ENCODE peak calls at places on chromosomes 11 and 22, in seven cellular contexts. W is H1, J is mesendoderm, X is H9, S is mesenchymal stem cell, M is trophoblast cell, K is IMR-90. R is an unnamed sample.

GRCh38 chr22:46584081-46584903 is 35.9 kb upstream of the GRAMD4 start:
- DNase-seq in W (no peak), J (peak; percentile 40), X (peak; percentile 35), S (peak; percentile 29), M (no peak), K (peak; percentile 48), R (no peak)

GRCh38 chr11:130389315-130389935 is 39.0 kb downstream of the ADAMTS8 start:
- DNase-seq in W (no peak), J (no peak), X (no peak), S (no peak), M (no peak), K (no peak), R (no peak)

GRCh38 chr22:37012262-37012904 is 6.9 kb downstream of the TST start:
- DNase-seq in W (no peak), J (no peak), X (no peak), S (no peak), M (no peak), K (no peak), R (no peak)

GRCh38 chr22:22593964-22594656 is 35.0 kb upstream of the PRAME start:
- DNase-seq in W (no peak), J (peak; percentile 72), X (peak; percentile 63), S (peak; percentile 19), M (peak; percentile 39), K (peak; percentile 53), R (peak; percentile 29)

GRCh38 chr11:109680127-109680526 is 258.1 kb downstream of the C11orf87 start:
- DNase-seq in W (no peak), J (no peak), X (no peak), S (peak; percentile 14), M (no peak), K (peak; percentile 18), R (no peak)

GRCh38 chr22:21631025-21631424 is 1.2 kb upstream of the YDJC start:
- DNase-seq in W (no peak), J (no peak), X (no peak), S (no peak), M (no peak), K (no peak), R (no peak)

GRCh38 chr11:71247551-71248250 is 4.7 kb downstream of the SHANK2 start:
- DNase-seq in W (no peak), J (peak; percentile 82), X (peak; percentile 74), S (peak; percentile 26), M (no peak), K (no peak), R (no peak)

GRCh38 chr11:100673063-100673462 is 14.0 kb upstream of the ARHGAP42 start:
- DNase-seq in W (no peak), J (no peak), X (no peak), S (peak; percentile 66), M (no peak), K (peak; percentile 81), R (no peak)

GRCh38 chr11:120952503-120953229 is 71.2 kb upstream of the TBCEL start:
- DNase-seq in W (peak; percentile 60), J (peak; percentile 96), X (peak; percentile 90), S (peak; percentile 82), M (peak; percentile 45), K (peak; percentile 64), R (peak; percentile 91)

GRCh38 chr11:35218956-35219355 is 80.0 kb downstream of the CD44 start:
- DNase-seq in W (no peak), J (no peak), X (no peak), S (no peak), M (no peak), K (peak; percentile 87), R (no peak)

GRCh38 chr11:76666408-76666807 is 4.1 kb downstream of the LRRC32 start:
- DNase-seq in W (no peak), J (no peak), X (peak; percentile 46), S (peak; percentile 72), M (peak; percentile 81), K (peak; percentile 46), R (no peak)

GRCh38 chr11:6258571-6258998 is 1.1 kb upstream of the CCKBR start:
- DNase-seq in W (no peak), J (peak; percentile 77), X (peak; percentile 39), S (peak; percentile 13), M (no peak), K (no peak), R (peak; percentile 29)

GRCh38 chr22:17912942-17913704 is 111.2 kb downstream of the MICAL3 start:
- DNase-seq in W (no peak), J (no peak), X (no peak), S (no peak), M (peak; percentile 60), K (no peak), R (no peak)

GRCh38 chr22:42688914-42689275 is 31.8 kb downstream of the A4GALT start:
- DNase-seq in W (no peak), J (peak; percentile 80), X (no peak), S (no peak), M (no peak), K (no peak), R (no peak)

GRCh38 chr22:22605074-22605404 is 39.4 kb upstream of the GGTLC2 start:
- DNase-seq in W (no peak), J (no peak), X (no peak), S (no peak), M (no peak), K (no peak), R (no peak)

GRCh38 chr11:116073854-116074837 is 569.9 kb upstream of the CADM1 start:
- DNase-seq in W (no peak), J (peak; percentile 87), X (no peak), S (peak; percentile 36), M (no peak), K (no peak), R (peak; percentile 76)

GRCh38 chr22:46730568-46731245 is 7.3 kb downstream of the CERK start:
- DNase-seq in W (no peak), J (no peak), X (no peak), S (peak; percentile 82), M (no peak), K (no peak), R (no peak)

GRCh38 chr11:72038491-72038890 is 39.8 kb downstream of the IL18BP start:
- DNase-seq in W (no peak), J (no peak), X (no peak), S (peak; percentile 12), M (no peak), K (peak; percentile 72), R (no peak)

GRCh38 chr11:100777736-100778135 is 90.6 kb downstream of the ARHGAP42 start:
- DNase-seq in W (no peak), J (no peak), X (no peak), S (no peak), M (no peak), K (no peak), R (no peak)

GRCh38 chr22:29040385-29041275 is 21.0 kb downstream of the C22orf31 start:
- DNase-seq in W (no peak), J (peak; percentile 79), X (peak; percentile 62), S (peak; percentile 89), M (peak; percentile 62), K (peak; percentile 93), R (peak; percentile 62)

GRCh38 chr22:36678477-36678876 is 25.1 kb downstream of the CACNG2 start:
- DNase-seq in W (no peak), J (no peak), X (no peak), S (no peak), M (no peak), K (no peak), R (no peak)

GRCh38 chr11:70545626-70545945 is 147.3 kb downstream of the CTTN start:
- DNase-seq in W (no peak), J (no peak), X (no peak), S (no peak), M (no peak), K (no peak), R (no peak)

GRCh38 chr11:57667065-57667714 is 724 bp upstream of the ZDHHC5 start:
- DNase-seq in W (peak; percentile 96), J (peak; percentile 99), X (peak; percentile 98), S (peak; percentile 99), M (peak; percentile 96), K (peak; percentile 99), R (peak; percentile 98)

GRCh38 chr22:41587347-41587723 is 2.3 kb downstream of the PMM1 start:
- DNase-seq in W (no peak), J (no peak), X (no peak), S (no peak), M (no peak), K (no peak), R (no peak)
- H3K4ac ChIP-seq in W (no peak overlapping the region), J (no peak overlapping the region), X (no peak overlapping the region), S (no peak overlapping the region), M (no peak overlapping the region), K (no peak overlapping the region), R (no peak overlapping the region)

GRCh38 chr11:33168605-33169240 is 7.4 kb upstream of the CSTF3 start:
- DNase-seq in W (no peak), J (no peak), X (no peak), S (peak; percentile 84), M (no peak), K (peak; percentile 77), R (no peak)
- H3K4me2 ChIP-seq in W (no peak overlapping the region), J (no peak overlapping the region), X (no peak overlapping the region), S (no peak overlapping the region), M (no peak overlapping the region), K (no peak overlapping the region), R (no peak overlapping the region)

GRCh38 chr11:82869657-82870056 is 30.6 kb downstream of the PRCP start:
- DNase-seq in W (no peak), J (no peak), X (no peak), S (peak; percentile 17), M (no peak), K (no peak), R (no peak)
- H2BK120ac ChIP-seq in W (no peak overlapping the region), J (no peak overlapping the region), X (no peak overlapping the region), S (no peak overlapping the region), M (no peak overlapping the region), K (no peak overlapping the region), R (no peak overlapping the region)

DNA sequence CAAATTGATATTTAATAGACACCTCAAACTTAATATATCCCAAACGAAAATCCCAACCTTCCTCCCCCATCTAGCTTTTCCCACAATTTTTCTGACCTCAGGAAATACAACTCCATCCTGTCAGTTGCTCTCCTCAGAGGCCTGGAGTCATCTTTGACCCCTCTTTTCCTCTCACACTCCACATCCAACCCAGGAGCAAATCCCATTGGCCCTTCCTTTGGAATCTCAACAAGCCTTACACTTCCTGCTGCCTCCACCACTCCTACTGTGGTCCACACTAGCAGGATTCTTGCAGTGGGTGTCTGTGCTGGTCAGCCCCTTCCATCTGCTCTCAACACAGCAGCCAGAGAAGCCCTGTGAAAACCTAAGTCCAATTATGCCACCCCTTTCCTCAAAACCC is 39.3 kb upstream of the RFPL3 start:
- DNase-seq in W (no peak), J (no peak), X (no peak), S (no peak), M (no peak), K (no peak), R (no peak)
- H3K4ac ChIP-seq in W (no peak overlapping the region), J (no peak overlapping the region), X (no peak overlapping the region), S (no peak overlapping the region), M (no peak overlapping the region), K (no peak overlapping the region), R (no peak overlapping the region)

DNA sequence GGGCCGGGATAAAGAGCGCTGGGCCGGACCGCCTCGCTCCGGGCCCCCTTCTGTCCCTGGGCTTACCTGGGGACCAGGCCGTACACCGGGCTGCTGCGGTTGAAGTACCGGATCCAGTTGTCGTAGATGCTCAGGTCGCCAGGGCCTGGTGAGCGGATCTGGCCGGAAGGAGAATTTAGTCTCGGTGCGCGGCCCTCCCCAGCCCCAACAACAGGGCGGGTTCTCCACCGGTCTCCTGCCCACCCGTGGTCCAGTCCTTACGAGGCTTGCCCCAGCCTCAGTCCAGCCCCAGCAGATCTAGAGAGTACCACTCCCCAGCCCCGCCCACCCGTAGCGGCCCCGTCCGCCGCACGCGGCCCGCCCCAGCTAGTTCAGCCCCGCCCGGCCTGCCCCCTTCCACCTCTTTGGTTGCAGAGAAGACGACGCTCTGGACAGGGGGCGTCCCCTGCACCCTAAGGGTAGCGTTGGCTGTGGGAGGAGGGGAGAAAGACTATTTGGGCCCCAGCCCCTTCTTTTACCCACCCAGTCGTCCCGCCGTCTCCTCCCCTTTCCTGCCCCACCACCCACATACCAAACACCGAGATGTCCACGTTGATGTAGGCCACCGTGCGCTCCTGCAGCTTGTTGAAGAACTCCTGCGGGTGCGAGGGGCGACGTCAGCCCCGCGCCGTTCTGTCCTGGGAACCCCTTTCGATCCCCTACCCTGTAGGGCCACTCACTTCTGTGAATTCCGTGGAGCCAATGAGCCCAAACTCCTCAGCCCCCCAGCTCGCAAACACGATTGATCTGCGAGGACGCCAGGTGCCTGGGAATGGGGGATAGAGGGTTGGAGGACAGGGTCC is 6.8 kb downstream of the SAC3D1 start:
- DNase-seq in W (no peak), J (no peak), X (peak; percentile 48), S (no peak), M (no peak), K (no peak), R (no peak)
- H3K4me2 ChIP-seq in W (peak overlapping the region; percentile 66), J (peak overlapping the region; percentile 59), X (peak overlapping the region; percentile 14), S (no peak overlapping the region), M (peak overlapping the region; percentile 43), K (no peak overlapping the region), R (peak overlapping the region; percentile 35)

R was measured in neuronal stem cell.